ENCODE peak calls at places on chromosome 3, in seven cellular contexts. Y, I, P, J, F, A and D are unnamed samples.

GRCh38 chr3:74501001-74501400 is 113.5 kb downstream of the CNTN3 start:
- DNase-seq in Y (no peak), I (no peak), P (no peak), J (no peak), F (no peak), A (no peak), D (no peak)

GRCh38 chr3:12687948-12688347 is 24.0 kb upstream of the RAF1 start:
- DNase-seq in Y (no peak), I (no peak), P (no peak), J (no peak), F (no peak), A (no peak), D (no peak)

GRCh38 chr3:28348286-28348636 is 260 bp upstream of the ZCWPW2 start:
- DNase-seq in Y (no peak), I (no peak), P (no peak), J (no peak), F (no peak), A (no peak), D (no peak)

GRCh38 chr3:40766396-40766795 is 241.6 kb downstream of the ZNF621 start:
- DNase-seq in Y (no peak), I (no peak), P (no peak), J (no peak), F (peak), A (no peak), D (no peak)

GRCh38 chr3:73401058-73401457 is 223.7 kb downstream of the PDZRN3 start:
- DNase-seq in Y (no peak), I (no peak), P (no peak), J (no peak), F (no peak), A (no peak), D (peak)

GRCh38 chr3:160801386-160802118 is 45.5 kb downstream of the PPM1L start:
- DNase-seq in Y (no peak), I (peak), P (no peak), J (no peak), F (no peak), A (peak), D (peak)

GRCh38 chr3:46449755-46450552 is 14.8 kb downstream of the LTF start:
- DNase-seq in Y (no peak), I (no peak), P (peak), J (no peak), F (peak), A (peak), D (peak)

GRCh38 chr3:60185161-60185560 is 1066.1 kb downstream of the FHIT start:
- DNase-seq in Y (no peak), I (no peak), P (no peak), J (no peak), F (no peak), A (no peak), D (no peak)

GRCh38 chr3:120926146-120926545 is 18.1 kb downstream of the STXBP5L start:
- DNase-seq in Y (no peak), I (no peak), P (no peak), J (no peak), F (no peak), A (no peak), D (no peak)

GRCh38 chr3:161423911-161424522 is 52.7 kb upstream of the SPTSSB start:
- DNase-seq in Y (peak), I (no peak), P (peak), J (no peak), F (no peak), A (peak), D (peak)

GRCh38 chr3:46383211-46383945 is 12.6 kb downstream of the CCR5 start:
- DNase-seq in Y (no peak), I (no peak), P (no peak), J (no peak), F (no peak), A (peak), D (no peak)

GRCh38 chr3:104069114-104069513 is 1297.6 kb upstream of the ALCAM start:
- DNase-seq in Y (no peak), I (no peak), P (no peak), J (no peak), F (no peak), A (peak), D (peak)

GRCh38 chr3:55958605-55959004 is 471.5 kb upstream of the WNT5A start:
- DNase-seq in Y (no peak), I (no peak), P (no peak), J (no peak), F (no peak), A (no peak), D (no peak)

GRCh38 chr3:134340362-134340997 is 33.8 kb downstream of the AMOTL2 start:
- DNase-seq in Y (no peak), I (no peak), P (no peak), J (no peak), F (no peak), A (no peak), D (no peak)

GRCh38 chr3:42120866-42121265 is 29.7 kb downstream of the TRAK1 start:
- DNase-seq in Y (peak), I (no peak), P (no peak), J (no peak), F (no peak), A (peak), D (peak)

GRCh38 chr3:24185738-24186384 is 240.8 kb downstream of the NR1D2 start:
- DNase-seq in Y (peak), I (no peak), P (peak), J (no peak), F (peak), A (peak), D (peak)

GRCh38 chr3:86175051-86175536 is 815.9 kb downstream of the VGLL3 start:
- DNase-seq in Y (no peak), I (no peak), P (no peak), J (no peak), F (no peak), A (no peak), D (no peak)

GRCh38 chr3:194009019-194009418 is 126.9 kb upstream of the HES1 start:
- DNase-seq in Y (no peak), I (no peak), P (no peak), J (no peak), F (no peak), A (no peak), D (no peak)

GRCh38 chr3:108590443-108590842 is 921 bp downstream of the DZIP3 start:
- DNase-seq in Y (peak), I (no peak), P (peak), J (no peak), F (no peak), A (no peak), D (no peak)

GRCh38 chr3:177781686-177782161 is 584.4 kb upstream of the TBL1XR1 start:
- DNase-seq in Y (no peak), I (peak), P (no peak), J (no peak), F (no peak), A (no peak), D (no peak)

GRCh38 chr3:111471851-111472250 is 70.1 kb upstream of the CD96 start:
- DNase-seq in Y (no peak), I (no peak), P (no peak), J (no peak), F (no peak), A (no peak), D (no peak)

GRCh38 chr3:31729082-31729481 is 196.4 kb downstream of the STT3B start:
- DNase-seq in Y (no peak), I (no peak), P (no peak), J (no peak), F (no peak), A (no peak), D (peak)

GRCh38 chr3:154304936-154305335 is 19.4 kb downstream of the DHX36 start:
- DNase-seq in Y (no peak), I (no peak), P (no peak), J (no peak), F (no peak), A (no peak), D (no peak)

GRCh38 chr3:53842436-53843194 is 3.6 kb downstream of the CHDH start:
- DNase-seq in Y (no peak), I (no peak), P (no peak), J (no peak), F (peak), A (peak), D (peak)
- TF ChIP-seq CTCF in Y (no peak), I (no peak), P (no peak), J (no peak), F (peak), A (peak), D (no peak)

DNA sequence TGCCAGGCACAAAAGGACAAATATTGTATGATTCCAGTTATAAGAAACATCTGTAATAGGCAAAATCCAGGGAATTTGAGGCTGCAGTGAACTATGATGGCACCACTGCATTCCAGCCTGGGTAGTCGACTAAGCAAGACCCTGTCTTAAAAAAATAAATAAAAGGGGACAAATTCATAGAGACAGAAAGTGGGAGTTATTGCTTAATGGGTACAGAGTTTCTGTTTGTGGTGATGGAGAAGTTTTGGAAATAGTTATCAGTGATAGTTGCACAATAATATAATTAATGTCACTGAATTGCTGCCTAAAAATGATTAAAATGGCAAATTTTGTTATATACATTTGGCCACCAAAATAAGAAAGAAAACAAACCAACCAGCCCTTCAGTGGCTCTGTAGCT is 27.6 kb upstream of the CNBP start:
- DNase-seq in Y (no peak), I (no peak), P (no peak), J (no peak), F (no peak), A (no peak), D (no peak)
- TF ChIP-seq CTCF in Y (no peak), I (no peak), P (no peak), J (no peak), F (no peak), A (no peak), D (no peak)

DNA sequence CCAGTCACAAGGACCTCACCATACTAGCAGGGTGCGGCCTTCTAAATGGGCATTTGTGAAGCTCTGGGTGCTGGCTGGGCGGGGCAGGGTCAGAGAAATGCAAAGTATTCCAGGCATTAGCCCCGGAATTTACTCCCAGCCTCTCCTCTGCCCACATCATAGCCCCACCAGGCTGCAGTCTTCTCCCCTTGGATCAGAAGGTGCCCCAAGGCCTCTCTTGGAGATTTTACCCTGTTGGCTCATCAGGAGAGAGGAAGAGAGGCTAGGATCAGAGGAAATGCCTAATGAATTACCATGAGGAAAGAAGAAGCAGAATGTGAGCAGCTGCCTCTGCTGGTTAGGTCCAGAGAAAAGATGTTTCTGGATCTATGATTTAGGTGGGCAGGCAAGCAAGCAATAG is 65.7 kb downstream of the BDH1 start:
- DNase-seq in Y (peak), I (no peak), P (no peak), J (no peak), F (peak), A (peak), D (peak)
- TF ChIP-seq CTCF in Y (no peak), I (no peak), P (no peak), J (no peak), F (no peak), A (no peak), D (no peak)

GRCh38 chr3:187150599-187150998 is 11.3 kb upstream of the RPL39L start:
- DNase-seq in Y (peak), I (no peak), P (no peak), J (no peak), F (peak), A (peak), D (no peak)
- TF ChIP-seq CTCF in Y (peak), I (no peak), P (peak), J (peak), F (peak), A (peak), D (no peak)

GRCh38 chr3:16513141-16514020 is at the start of gene RFTN1:
- DNase-seq in Y (peak), I (peak), P (peak), J (peak), F (peak), A (peak), D (peak)

GRCh38 chr3:16515885-16516420 is 2.5 kb upstream of the RFTN1 start:
- DNase-seq in Y (no peak), I (no peak), P (peak), J (no peak), F (no peak), A (no peak), D (no peak)

GRCh38 chr3:16514021-16514700 is 662 bp upstream of the RFTN1 start:
- DNase-seq in Y (no peak), I (no peak), P (no peak), J (no peak), F (no peak), A (no peak), D (no peak)

GRCh38 chr3:16514799-16515353 is 1.4 kb upstream of the RFTN1 start:
- DNase-seq in Y (no peak), I (no peak), P (no peak), J (no peak), F (no peak), A (no peak), D (no peak)

DNA sequence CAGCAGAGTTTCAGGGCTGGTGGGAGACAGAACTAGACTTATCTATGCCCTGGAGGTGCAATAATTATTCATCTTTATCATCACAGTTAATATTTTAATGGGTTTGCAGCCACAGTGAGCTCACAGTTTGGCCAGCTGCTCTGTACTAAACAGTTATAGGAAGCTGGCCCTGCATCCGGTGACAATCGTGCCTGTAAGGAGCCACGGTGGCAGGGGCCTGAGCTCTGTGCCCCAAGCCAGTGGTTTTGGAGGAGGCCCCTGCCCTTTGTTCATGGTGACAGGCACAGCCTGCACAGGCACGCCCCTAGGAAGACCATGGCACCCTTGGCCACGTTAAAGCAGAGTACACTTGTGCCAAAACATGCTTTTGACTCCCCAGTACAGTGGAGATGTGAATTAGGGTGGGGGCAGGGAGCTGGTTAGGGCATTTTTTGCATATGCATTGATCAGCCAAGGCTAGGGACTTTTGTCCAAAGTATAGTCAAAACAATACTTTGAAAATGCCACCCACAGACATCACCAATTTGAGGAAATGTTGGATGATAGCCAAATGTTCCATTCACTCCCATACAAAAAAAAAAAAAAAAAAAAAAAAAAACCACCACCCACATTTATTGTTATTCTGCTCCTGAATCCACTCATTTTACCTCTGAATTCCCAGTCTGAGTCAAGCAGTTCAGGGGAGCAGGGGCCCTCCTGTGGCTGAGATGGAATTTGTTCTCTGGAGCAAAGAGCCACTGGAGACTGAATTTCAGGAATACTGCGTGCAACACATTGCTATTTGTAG is 3.4 kb upstream of the RFTN1 start:
- DNase-seq in Y (peak), I (peak), P (peak), J (no peak), F (no peak), A (peak), D (peak)
- TF ChIP-seq CTCF in Y (peak), I (no peak), P (peak), J (peak), F (peak), A (peak), D (peak)

GRCh38 chr3:99954914-99955644 is 137.4 kb downstream of the CMSS1 start:
- DNase-seq in Y (no peak), I (no peak), P (no peak), J (no peak), F (no peak), A (no peak), D (no peak)

GRCh38 chr3:99958177-99958912 is 140.7 kb downstream of the CMSS1 start:
- DNase-seq in Y (no peak), I (no peak), P (no peak), J (no peak), F (no peak), A (no peak), D (no peak)

GRCh38 chr3:99957086-99957821 is 139.6 kb downstream of the CMSS1 start:
- DNase-seq in Y (no peak), I (no peak), P (no peak), J (no peak), F (no peak), A (no peak), D (no peak)

GRCh38 chr3:99953596-99953995 is 135.9 kb downstream of the CMSS1 start:
- DNase-seq in Y (no peak), I (no peak), P (no peak), J (no peak), F (no peak), A (no peak), D (no peak)

GRCh38 chr3:99955773-99956562 is 138.3 kb downstream of the CMSS1 start:
- DNase-seq in Y (no peak), I (no peak), P (no peak), J (no peak), F (no peak), A (no peak), D (no peak)
- TF ChIP-seq CTCF in Y (no peak), I (no peak), P (no peak), J (no peak), F (no peak), A (no peak), D (no peak)